ENCODE peak calls at places on chromosomes 2 and 18, in seven cellular contexts. W, R, Q, N, M, V and I are unnamed samples.

GRCh38 chr2:45265336-45265735 is 256.1 kb upstream of the SIX2 start:
- DNase-seq in W (no peak), Q (no peak), V (no peak), N (no peak), R (no peak), M (no peak), I (no peak)

GRCh38 chr2:132678498-132678897 is 8.5 kb upstream of the LYPD1 start:
- DNase-seq in M (no peak), V (no peak), W (no peak), N (no peak), Q (no peak), R (no peak), I (no peak)

GRCh38 chr18:58417752-58418151 is 211.1 kb downstream of the ALPK2 start:
- DNase-seq in R (no peak), W (no peak), V (no peak), N (no peak), Q (peak), M (no peak), I (no peak)

GRCh38 chr2:110823165-110823564 is 90.8 kb downstream of the ACOXL start:
- DNase-seq in W (no peak), R (no peak), N (no peak), M (no peak), V (no peak), Q (no peak), I (no peak)

GRCh38 chr2:238379096-238379810 is 47.5 kb upstream of the ASB1 start:
- DNase-seq in R (no peak), W (no peak), N (peak), Q (peak), M (no peak), V (no peak), I (no peak)

GRCh38 chr2:2787301-2787907 is 456.3 kb upstream of the MYT1L start:
- DNase-seq in R (no peak), Q (no peak), V (no peak), W (no peak), N (no peak), M (no peak), I (no peak)

GRCh38 chr2:181203412-181203811 is 223.0 kb downstream of the UBE2E3 start:
- DNase-seq in N (peak), W (no peak), R (no peak), Q (no peak), M (no peak), V (no peak), I (no peak)

GRCh38 chr2:171522057-171522803 is at the start of gene CYBRD1:
- DNase-seq in W (peak), R (no peak), N (peak), V (peak), M (no peak), Q (peak), I (no peak)

GRCh38 chr2:106107509-106108131 is 86.5 kb downstream of the UXS1 start:
- DNase-seq in V (no peak), R (no peak), Q (no peak), W (peak), N (peak), M (no peak), I (no peak)

GRCh38 chr2:169091256-169091655 is 21.9 kb downstream of the DHRS9 start:
- DNase-seq in V (no peak), W (no peak), N (no peak), M (no peak), Q (no peak), R (no peak), I (no peak)

GRCh38 chr2:238169708-238170251 is 11.0 kb downstream of the ERFE start:
- DNase-seq in M (no peak), V (no peak), W (no peak), R (no peak), N (peak), Q (no peak), I (no peak)

GRCh38 chr2:79593237-79593867 is 80.5 kb downstream of the CTNNA2 start:
- DNase-seq in W (no peak), Q (no peak), N (no peak), M (no peak), R (no peak), V (no peak), I (no peak)

GRCh38 chr2:145356046-145356445 is 836.1 kb upstream of the ZEB2 start:
- DNase-seq in N (no peak), Q (no peak), R (no peak), V (no peak), W (no peak), M (no peak), I (no peak)

GRCh38 chr2:19990416-19990728 is 467 bp upstream of the WDR35 start:
- DNase-seq in Q (no peak), V (no peak), N (no peak), M (no peak), R (no peak), W (no peak), I (no peak)

GRCh38 chr2:109379507-109379906 is 234.3 kb downstream of the SEPTIN10 start:
- DNase-seq in V (no peak), Q (no peak), W (no peak), M (no peak), N (no peak), R (no peak), I (no peak)

GRCh38 chr18:37889963-37890362 is 324.4 kb upstream of the CELF4 start:
- DNase-seq in M (no peak), V (no peak), N (no peak), W (no peak), Q (no peak), R (no peak), I (no peak)

GRCh38 chr2:111624401-111625156 is 259.4 kb downstream of the ANAPC1 start:
- DNase-seq in N (no peak), V (no peak), W (no peak), M (no peak), R (no peak), Q (no peak), I (no peak)